ENCODE peak calls at places on chromosomes 4 and X, in five cellular contexts. B is breast epithelium, L is DND-41, C is left lung, U is psoas muscle. A is an unnamed sample.

GRCh38 chr4:8840816-8841455 is 30.7 kb downstream of the HMX1 start:
- DNase-seq in B (no peak), L (no peak), C (peak; percentile 47), U (no peak), A (no peak)

GRCh38 chr4:5734841-5735240 is 23.8 kb downstream of the EVC start:
- DNase-seq in B (no peak), L (no peak), C (no peak), U (no peak), A (no peak)

GRCh38 chrX:94401426-94401825 is 727.4 kb downstream of the FAM133A start:
- DNase-seq in B (no peak), L (no peak), C (no peak), U (no peak), A (no peak)

GRCh38 chr4:132384709-132385108 is 764.4 kb upstream of the PCDH10 start:
- DNase-seq in B (no peak), L (no peak), C (no peak), U (no peak), A (no peak)

GRCh38 chrX:53918697-53919096 is 125.6 kb downstream of the PHF8 start:
- DNase-seq in B (no peak), L (no peak), C (no peak), U (no peak), A (no peak)

GRCh38 chrX:21907250-21907649 is 33.3 kb upstream of the SMS start:
- DNase-seq in B (no peak), L (no peak), C (no peak), U (no peak), A (no peak)

GRCh38 chr4:692771-693554 is 4.0 kb upstream of the SLC49A3 start:
- DNase-seq in B (no peak), L (no peak), C (no peak), U (no peak), A (no peak)

GRCh38 chrX:125101971-125102750 is 217.5 kb upstream of the TEX13C start:
- DNase-seq in B (no peak), L (no peak), C (no peak), U (no peak), A (no peak)

GRCh38 chr4:82136161-82136801 is 237.5 kb downstream of the HNRNPD start:
- DNase-seq in B (no peak), L (no peak), C (no peak), U (no peak), A (no peak)

GRCh38 chrX:46298821-46299220 is 246.4 kb downstream of the ZNF674 start:
- DNase-seq in B (no peak), L (no peak), C (no peak), U (no peak), A (no peak)

GRCh38 chr4:43607827-43608461 is 715.4 kb downstream of the GRXCR1 start:
- DNase-seq in B (no peak), L (no peak), C (no peak), U (no peak), A (no peak)

GRCh38 chr4:74109116-74109791 is 10.3 kb upstream of the CXCL2 start:
- DNase-seq in B (peak; percentile 75), L (no peak), C (peak; percentile 49), U (peak; percentile 41), A (no peak)

GRCh38 chrX:150903110-150903508 is 4.6 kb upstream of the CD99L2 start:
- DNase-seq in B (no peak), L (no peak), C (no peak), U (no peak), A (no peak)

GRCh38 chr4:17770845-17771244 is 10.6 kb downstream of the FAM184B start:
- DNase-seq in B (no peak), L (no peak), C (no peak), U (no peak), A (no peak)

GRCh38 chrX:44239036-44239435 is 104.4 kb downstream of the EFHC2 start:
- DNase-seq in B (no peak), L (no peak), C (no peak), U (no peak), A (no peak)

GRCh38 chr4:6875431-6875831 is 34.2 kb upstream of the TBC1D14 start:
- DNase-seq in B (peak; percentile 32), L (no peak), C (no peak), U (peak; percentile 78), A (peak; percentile 54)

GRCh38 chr4:21869978-21870745 is 78.4 kb downstream of the KCNIP4 start:
- DNase-seq in B (no peak), L (no peak), C (no peak), U (no peak), A (no peak)

GRCh38 chr4:55613621-55614020 is 21.6 kb upstream of the PDCL2 start:
- DNase-seq in B (no peak), L (no peak), C (no peak), U (no peak), A (no peak)

GRCh38 chrX:153444333-153445011 is 1.4 kb downstream of the TREX2 start:
- DNase-seq in B (no peak), L (no peak), C (no peak), U (no peak), A (no peak)

GRCh38 chr4:53346920-53347852 is 18.7 kb downstream of the SCFD2 start:
- DNase-seq in B (no peak), L (no peak), C (no peak), U (no peak), A (peak; percentile 2)

GRCh38 chr4:52408037-52408436 is 251.1 kb downstream of the USP46 start:
- DNase-seq in B (no peak), L (no peak), C (no peak), U (no peak), A (no peak)

GRCh38 chr4:38889143-38889542 is 21.5 kb downstream of the FAM114A1 start:
- DNase-seq in B (no peak), L (no peak), C (no peak), U (no peak), A (no peak)

GRCh38 chr4:112626228-112626627 is 10.5 kb downstream of the ZGRF1 start:
- DNase-seq in B (no peak), L (no peak), C (no peak), U (no peak), A (no peak)

GRCh38 chrX:66046612-66047235 is 6.8 kb upstream of the VSIG4 start:
- DNase-seq in B (no peak), L (no peak), C (no peak), U (no peak), A (no peak)

GRCh38 chr4:38122060-38122459 is 161.9 kb downstream of the PTTG2 start:
- DNase-seq in B (no peak), L (no peak), C (no peak), U (no peak), A (no peak)

GRCh38 chr4:148747721-148748268 is 305.6 kb upstream of the NR3C2 start:
- DNase-seq in B (no peak), L (no peak), C (no peak), U (no peak), A (no peak)

GRCh38 chr4:117965608-117966007 is 68.7 kb upstream of the NDST3 start:
- DNase-seq in B (no peak), L (no peak), C (no peak), U (no peak), A (peak; percentile 18)

GRCh38 chr4:45550766-45551366 is 573.0 kb downstream of the GABRG1 start:
- DNase-seq in B (no peak), L (no peak), C (no peak), U (no peak), A (no peak)

GRCh38 chr4:82043809-82044137 is 330.0 kb downstream of the HNRNPD start:
- DNase-seq in B (no peak), L (no peak), C (no peak), U (no peak), A (no peak)

GRCh38 chr4:24249972-24250371 is 334.4 kb downstream of the DHX15 start:
- DNase-seq in B (no peak), L (no peak), C (no peak), U (no peak), A (no peak)

GRCh38 chr4:18022572-18023039 is 1.1 kb upstream of the LCORL start:
- DNase-seq in B (no peak), L (no peak), C (no peak), U (no peak), A (no peak)

GRCh38 chr4:182427530-182427929 is 184.3 kb downstream of the TENM3 start:
- DNase-seq in B (no peak), L (no peak), C (no peak), U (no peak), A (no peak)

GRCh38 chrX:110268395-110268794 is 49.5 kb downstream of the AMMECR1 start:
- DNase-seq in B (no peak), L (no peak), C (no peak), U (no peak), A (no peak)

GRCh38 chr4:180960758-180961401 is 1282.3 kb upstream of the TENM3 start:
- DNase-seq in B (no peak), L (no peak), C (no peak), U (no peak), A (no peak)

GRCh38 chr4:80386281-80386886 is 50.9 kb downstream of the CFAP299 start:
- DNase-seq in B (no peak), L (no peak), C (peak; percentile 63), U (no peak), A (no peak)

GRCh38 chr4:184803133-184803532 is 22.6 kb downstream of the ACSL1 start:
- DNase-seq in B (no peak), L (no peak), C (no peak), U (no peak), A (no peak)
- H3K27ac ChIP-seq in B (peak overlapping the region; percentile 57), L (no peak overlapping the region), C (no peak overlapping the region), U (peak overlapping the region; percentile 92), A (no peak overlapping the region)

GRCh38 chrX:19564606-19565005 is 49.3 kb upstream of the MAP3K15 start:
- DNase-seq in B (no peak), L (no peak), C (no peak), U (no peak), A (no peak)

GRCh38 chrX:19565605-19566004 is 50.3 kb upstream of the MAP3K15 start:
- DNase-seq in B (no peak), L (no peak), C (no peak), U (no peak), A (no peak)

GRCh38 chrX:19563327-19563726 is 48.0 kb upstream of the MAP3K15 start:
- DNase-seq in B (no peak), L (no peak), C (no peak), U (no peak), A (no peak)

GRCh38 chrX:19566359-19567141 is 51.2 kb upstream of the MAP3K15 start:
- DNase-seq in B (no peak), L (peak; percentile 56), C (no peak), U (no peak), A (no peak)

DNA sequence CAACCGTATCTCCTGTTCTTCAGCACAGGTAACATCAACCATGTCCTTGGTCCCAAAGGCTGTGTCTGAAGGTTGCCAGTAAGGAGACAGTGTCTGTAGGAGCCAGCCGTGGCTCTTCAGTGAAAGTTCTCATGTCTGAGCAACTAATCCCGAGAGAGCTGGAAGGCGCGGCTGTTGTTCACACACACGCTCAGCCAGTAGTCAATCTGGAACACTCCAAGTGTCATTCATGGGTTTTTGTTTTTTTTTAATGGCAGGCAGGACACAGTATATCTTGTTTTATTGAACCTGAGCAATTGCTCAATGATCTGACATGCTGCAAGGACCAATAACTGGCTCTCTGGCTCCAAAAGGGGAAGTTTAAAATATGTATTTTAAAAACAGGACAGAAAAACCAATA is 48.4 kb upstream of the MAP3K15 start:
- DNase-seq in B (no peak), L (no peak), C (no peak), U (no peak), A (no peak)
- H3K27ac ChIP-seq in B (no peak overlapping the region), L (no peak overlapping the region), C (no peak overlapping the region), U (no peak overlapping the region), A (no peak overlapping the region)

GRCh38 chrX:63656871-63657580 is 128.0 kb downstream of the ARHGEF9 start:
- DNase-seq in B (no peak), L (no peak), C (no peak), U (no peak), A (no peak)
- H3K27ac ChIP-seq in B (no peak overlapping the region), L (no peak overlapping the region), C (no peak overlapping the region), U (no peak overlapping the region), A (no peak overlapping the region)

GRCh38 chr4:26331380-26331945 is 10.6 kb downstream of the RBPJ start:
- DNase-seq in B (no peak), L (no peak), C (no peak), U (no peak), A (no peak)
- H3K27ac ChIP-seq in B (no peak overlapping the region), L (no peak overlapping the region), C (peak overlapping the region; percentile 14), U (peak overlapping the region; percentile 5), A (peak overlapping the region; percentile 58)

A was measured in caudate nucleus.